ENCODE peak calls at places on chromosomes 11 and 22, in four cellular contexts. R is left ventricle myocardium inferior, A is neural progenitor cell, Y is mesenchymal stem cell. C is an unnamed sample. For H3K4me1 and H3K36me3, the result is how much of the 10 kb centered on the place peaks cover.

GRCh38 chr22:50586416-50586815 is 3.8 kb upstream of the CHKB start:
- DNase-seq in A (no peak), R (no peak), Y (no peak), C (no peak)

GRCh38 chr11:62669420-62670161 is 1.9 kb upstream of the UQCC3 start:
- DNase-seq in R (no peak), Y (no peak), A (peak), C (no peak)

GRCh38 chr11:1350086-1350725 is 39.5 kb upstream of the BRSK2 start:
- DNase-seq in R (no peak), Y (no peak), A (no peak), C (no peak)

GRCh38 chr11:110337570-110338193 is 41.3 kb upstream of the RDX start:
- DNase-seq in A (no peak), R (no peak), Y (peak), C (no peak)

GRCh38 chr11:84648413-84648812 is 978.7 kb downstream of the DLG2 start:
- DNase-seq in Y (no peak), A (peak), R (no peak), C (no peak)

GRCh38 chr11:66020618-66021357 is 5.5 kb downstream of the CATSPER1 start:
- DNase-seq in R (no peak), A (no peak), Y (peak), C (peak)

GRCh38 chr11:120217941-120218694 is 7.3 kb downstream of the OAF start:
- DNase-seq in A (peak), Y (no peak), R (no peak), C (no peak)

GRCh38 chr11:10694481-10695239 is 1.1 kb upstream of the IRAG1 start:
- DNase-seq in R (no peak), A (no peak), Y (peak), C (no peak)

GRCh38 chr11:86469491-86470388 is 95.1 kb downstream of the CCDC81 start:
- DNase-seq in Y (peak), R (no peak), A (no peak), C (no peak)

GRCh38 chr11:1450958-1451710 is 35.4 kb downstream of the MOB2 start:
- DNase-seq in A (peak), R (no peak), Y (no peak), C (no peak)

GRCh38 chr11:3083321-3083720 is 26.1 kb upstream of the CARS1 start:
- DNase-seq in R (no peak), Y (no peak), A (no peak), C (no peak)

GRCh38 chr11:119361056-119361787 is 14.7 kb upstream of the MFRP start:
- DNase-seq in A (peak), Y (peak), R (peak), C (peak)

GRCh38 chr11:64324692-64325469 is 7.0 kb downstream of the PRDX5 start:
- DNase-seq in Y (peak), A (no peak), R (no peak), C (no peak)

GRCh38 chr22:20405931-20406685 is 12.2 kb downstream of the ZNF74 start:
- DNase-seq in A (no peak), R (no peak), Y (no peak), C (peak)

GRCh38 chr22:45972091-45972867 is 4.7 kb downstream of the WNT7B start:
- DNase-seq in R (no peak), A (peak), Y (no peak), C (no peak)

GRCh38 chr11:125082611-125083311 is 19.7 kb downstream of the SLC37A2 start:
- DNase-seq in A (no peak), R (no peak), Y (peak), C (no peak)

GRCh38 chr11:44568358-44568705 is 2.9 kb downstream of the CD82 start:
- DNase-seq in R (no peak), A (no peak), Y (no peak), C (no peak)

GRCh38 chr11:107587306-107587979 is 3.5 kb upstream of the ELMOD1 start:
- DNase-seq in A (no peak), Y (peak), R (no peak), C (no peak)

GRCh38 chr11:130817608-130817944 is 98.7 kb downstream of the SNX19 start:
- DNase-seq in A (no peak), R (no peak), Y (peak), C (no peak)

GRCh38 chr11:73951797-73952196 is 971 bp downstream of the DNAJB13 start:
- DNase-seq in Y (no peak), R (no peak), A (no peak), C (no peak)

GRCh38 chr11:35295751-35296150 is 123.6 kb downstream of the SLC1A2 start:
- DNase-seq in R (no peak), A (no peak), Y (no peak), C (no peak)

GRCh38 chr11:118129475-118130196 is 23.0 kb downstream of the SCN4B start:
- DNase-seq in Y (no peak), R (no peak), A (no peak), C (no peak)

GRCh38 chr22:25845985-25846745 is 104.2 kb downstream of the MYO18B start:
- DNase-seq in Y (no peak), R (no peak), A (no peak), C (no peak)

GRCh38 chr11:6022954-6023353 is 7.6 kb downstream of the OR56A1 start:
- DNase-seq in R (no peak), Y (peak), A (peak), C (no peak)

GRCh38 chr11:126419801-126420729 is 64.6 kb downstream of the ST3GAL4 start:
- DNase-seq in R (no peak), A (no peak), Y (peak), C (peak)

GRCh38 chr11:86519064-86519911 is 144.6 kb downstream of the CCDC81 start:
- DNase-seq in Y (peak), A (no peak), R (no peak), C (no peak)

GRCh38 chr11:72578051-72578450 is 96.2 kb downstream of the PDE2A start:
- DNase-seq in Y (no peak), A (no peak), R (no peak), C (no peak)

GRCh38 chr22:39292561-39293074 is 26.8 kb downstream of the RPL3 start:
- DNase-seq in R (peak), A (peak), Y (peak), C (peak)

GRCh38 chr11:10680956-10681487 is 12.5 kb downstream of the IRAG1 start:
- DNase-seq in A (no peak), R (no peak), Y (peak), C (no peak)

GRCh38 chr22:49301398-49302149 is 526.1 kb downstream of the BRD1 start:
- DNase-seq in Y (no peak), R (no peak), A (no peak), C (no peak)

GRCh38 chr11:105372214-105372613 is 232.6 kb upstream of the CARD18 start:
- DNase-seq in A (no peak), Y (no peak), R (no peak), C (no peak)

GRCh38 chr11:91587131-91587530 is 637.5 kb upstream of the FAT3 start:
- DNase-seq in A (no peak), R (no peak), Y (no peak), C (no peak)

GRCh38 chr22:44870021-44870420 is 117.6 kb downstream of the ARHGAP8 start:
- DNase-seq in A (peak), Y (no peak), R (no peak), C (no peak)

GRCh38 chr11:134947556-134947955 is 535.5 kb upstream of the B3GAT1 start:
- DNase-seq in A (no peak), Y (no peak), R (no peak), C (no peak)

GRCh38 chr11:119673389-119674336 is 55.3 kb downstream of the NECTIN1 start:
- DNase-seq in Y (no peak), R (no peak), A (no peak), C (no peak)

GRCh38 chr11:70567680-70568503 is 169.6 kb downstream of the CTTN start:
- DNase-seq in Y (peak), R (peak), A (peak), C (peak)

GRCh38 chr11:12673924-12674570 is at the start of gene TEAD1:
- DNase-seq in Y (peak), A (peak), R (peak), C (peak)

GRCh38 chr22:42829311-42829710 is 27.8 kb downstream of the ARFGAP3 start:
- DNase-seq in A (no peak), Y (no peak), R (no peak), C (no peak)

GRCh38 chr11:12625438-12626071 is 48.7 kb upstream of the TEAD1 start:
- DNase-seq in Y (peak), R (no peak), A (no peak), C (no peak)

GRCh38 chr22:36323855-36324331 is 63.9 kb downstream of the MYH9 start:
- DNase-seq in R (peak), Y (peak), A (no peak), C (no peak)
- H3K4me1 ChIP-seq in R (half or more), Y (half or more), A (under half), C (half or more)

GRCh38 chr22:22097727-22098228 is 115.2 kb upstream of the TOP3B start:
- DNase-seq in A (no peak), Y (no peak), R (no peak), C (no peak)

GRCh38 chr22:22099833-22100812 is 117.5 kb upstream of the TOP3B start:
- DNase-seq in A (peak), R (no peak), Y (no peak), C (no peak)

GRCh38 chr22:22099194-22099486 is 116.6 kb upstream of the TOP3B start:
- DNase-seq in R (no peak), Y (no peak), A (no peak), C (no peak)

GRCh38 chr22:22094921-22095320 is 112.3 kb upstream of the TOP3B start:
- DNase-seq in Y (no peak), A (no peak), R (no peak), C (no peak)

DNA sequence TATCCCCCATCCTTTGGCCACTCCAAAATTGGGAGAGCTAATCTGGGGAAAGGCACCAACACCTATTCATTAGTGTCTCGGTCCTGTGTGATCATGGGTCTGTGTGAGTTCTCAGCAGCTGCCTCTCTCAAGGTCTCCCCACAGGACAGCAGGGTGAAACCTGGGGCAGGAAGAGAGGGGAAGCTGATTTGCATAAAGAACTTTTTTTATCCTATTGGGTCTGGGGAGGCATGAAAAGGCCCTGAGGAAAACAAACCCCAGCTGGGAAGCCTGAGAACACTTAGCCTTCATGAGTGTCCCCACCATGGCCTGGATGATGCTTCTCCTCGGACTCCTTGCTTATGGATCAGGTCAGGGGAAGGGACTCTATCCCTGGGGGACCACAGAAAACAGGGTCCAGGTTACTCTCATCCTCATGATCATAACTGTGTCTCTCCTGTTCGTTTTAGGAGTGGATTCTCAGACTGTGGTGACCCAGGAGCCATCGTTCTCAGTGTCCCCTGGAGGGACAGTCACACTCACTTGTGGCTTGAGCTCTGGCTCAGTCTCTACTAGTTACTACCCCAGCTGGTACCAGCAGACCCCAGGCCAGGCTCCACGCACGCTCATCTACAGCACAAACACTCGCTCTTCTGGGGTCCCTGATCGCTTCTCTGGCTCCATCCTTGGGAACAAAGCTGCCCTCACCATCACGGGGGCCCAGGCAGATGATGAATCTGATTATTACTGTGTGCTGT is 116.0 kb upstream of the TOP3B start:
- DNase-seq in Y (no peak), A (no peak), R (no peak), C (no peak)
- H3K36me3 ChIP-seq in Y (under half), A (under half), R (under half), C (under half)

GRCh38 chr22:35397095-35397904 is 2.6 kb upstream of the MCM5 start:
- DNase-seq in Y (peak), A (no peak), R (no peak), C (no peak)
- H3K4me1 ChIP-seq in Y (under half), A (under half), R (under half), C (under half)

GRCh38 chr22:19405133-19405532 is 26.4 kb downstream of the HIRA start:
- DNase-seq in R (no peak), A (no peak), Y (no peak), C (no peak)
- H3K36me3 ChIP-seq in R (under half), A (under half), Y (half or more), C (half or more)

DNA sequence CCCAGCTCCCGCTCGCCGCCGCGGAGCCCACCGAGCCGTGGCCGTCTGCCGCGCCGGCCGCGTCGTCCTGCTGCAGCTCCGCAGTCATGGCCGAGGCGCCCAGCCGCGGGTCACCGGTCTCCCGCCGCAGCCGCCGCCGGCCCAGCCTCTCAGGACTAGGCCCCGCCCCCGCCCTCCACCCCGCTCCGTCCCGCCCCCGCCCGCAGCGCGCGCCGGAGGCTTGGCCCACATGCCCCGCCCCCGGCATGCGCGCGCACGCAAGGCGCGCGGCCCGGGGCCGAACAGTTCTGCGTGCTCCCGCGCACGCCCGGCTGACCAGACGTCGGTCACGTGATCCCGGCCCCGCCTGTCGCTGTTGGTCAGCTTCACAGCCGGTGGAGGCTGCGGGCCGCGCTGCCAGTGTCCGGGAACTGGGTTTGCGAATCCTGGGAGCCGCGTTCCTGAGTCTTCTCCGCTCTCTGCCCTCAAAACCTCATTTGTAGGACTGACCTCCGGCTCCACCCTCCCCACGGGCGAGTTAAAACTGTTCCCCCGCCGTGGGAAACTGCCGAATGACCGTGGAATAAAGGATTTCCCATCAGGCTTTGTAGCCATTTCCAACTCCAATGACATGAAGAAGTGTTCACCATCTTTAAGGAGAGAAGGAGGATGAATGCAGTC is at the start of gene USP28:
- DNase-seq in R (peak), Y (peak), A (peak), C (peak)
- H3K4me1 ChIP-seq in R (half or more), Y (under half), A (under half), C (under half)

C was measured in lower lobe of right lung.